ENCODE peak calls at places on chromosome 6, in nine cellular contexts. H is K562, V is HCT116, F is HepG2, X is GM23248, B is neural progenitor cell, E is mammary epithelial cell, R is fibroblast of lung, Y is IMR-90. I is an unnamed sample.
A peak's percentile ranks its signal among the peaks of the same experiment; 100 is the strongest.

GRCh38 chr6:80348263-80348662 is 241.8 kb downstream of the BCKDHB start:
- DNase-seq in H (no peak), E (peak; percentile 43), B (no peak), Y (peak; percentile 51), V (no peak), R (peak; percentile 85), F (no peak), X (no peak), I (peak; percentile 80)

GRCh38 chr6:112409311-112409710 is 62.2 kb downstream of the RFPL4B start:
- DNase-seq in E (no peak), Y (peak; percentile 12), H (no peak), F (no peak), B (no peak), X (peak; percentile 38), R (peak; percentile 17), V (no peak), I (no peak)

GRCh38 chr6:113855500-113856010 is 1.6 kb upstream of the MARCKS start:
- DNase-seq in R (peak; percentile 58), F (no peak), B (peak; percentile 67), E (peak; percentile 34), V (no peak), X (peak; percentile 62), H (no peak), Y (peak; percentile 55), I (peak; percentile 40)

GRCh38 chr6:133241088-133241900 is at the start of gene EYA4:
- DNase-seq in Y (peak; percentile 74), F (no peak), V (no peak), H (no peak), X (peak; percentile 44), B (peak; percentile 66), E (peak; percentile 19), R (peak; percentile 46), I (peak; percentile 25)

GRCh38 chr6:161443868-161444267 is 170.0 kb upstream of the AGPAT4 start:
- DNase-seq in H (peak; percentile 24), X (peak; percentile 76), V (no peak), R (peak; percentile 81), F (no peak), B (peak; percentile 62), Y (no peak), E (no peak), I (peak; percentile 74)

GRCh38 chr6:147065786-147066185 is 138.4 kb upstream of the STXBP5 start:
- DNase-seq in V (no peak), B (no peak), X (no peak), Y (no peak), H (no peak), E (no peak), F (peak; percentile 34), R (no peak), I (no peak)

GRCh38 chr6:100461273-100461919 is 3.3 kb downstream of the SIM1 start:
- DNase-seq in Y (no peak), E (no peak), R (peak; percentile 18), B (peak; percentile 75), H (no peak), X (peak; percentile 86), F (no peak), V (no peak), I (no peak)

GRCh38 chr6:108518714-108519576 is 41.8 kb upstream of the FOXO3 start:
- DNase-seq in R (peak; percentile 12), E (peak; percentile 32), X (peak; percentile 55), H (no peak), V (peak; percentile 54), Y (peak; percentile 33), F (peak; percentile 24), B (peak; percentile 52), I (no peak)

GRCh38 chr6:155061381-155061780 is 66.3 kb downstream of the TIAM2 start:
- DNase-seq in V (no peak), R (no peak), E (no peak), X (no peak), H (no peak), F (no peak), Y (no peak), B (no peak), I (no peak)

GRCh38 chr6:155069543-155069942 is 74.4 kb downstream of the TIAM2 start:
- DNase-seq in H (no peak), R (no peak), F (no peak), B (no peak), Y (no peak), V (no peak), X (no peak), E (no peak), I (no peak)

DNA sequence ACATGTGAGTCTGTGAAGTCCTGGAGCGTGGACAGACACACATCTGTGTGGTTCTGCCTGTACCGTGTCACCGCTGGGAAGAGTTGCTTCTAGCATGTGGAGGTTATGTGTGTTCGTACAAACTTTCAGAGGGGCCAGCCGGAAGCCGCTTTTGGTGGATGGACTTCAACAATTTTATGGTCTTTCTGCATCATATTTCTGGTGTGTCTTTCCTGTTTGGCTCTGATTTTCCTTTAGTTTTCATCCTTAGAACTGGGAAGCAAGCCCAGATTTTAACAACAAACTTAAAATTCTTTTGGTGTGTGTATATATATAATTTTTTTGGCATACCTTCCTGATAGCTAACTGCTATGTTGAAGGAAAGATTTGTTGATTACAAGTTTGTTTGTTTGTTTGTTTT is 71.3 kb downstream of the TIAM2 start:
- DNase-seq in R (peak; percentile 50), X (peak; percentile 52), B (no peak), F (no peak), E (no peak), Y (peak; percentile 56), V (no peak), H (no peak), I (peak; percentile 40)
- H2AFZ ChIP-seq in R (peak overlapping the region; percentile 68), X (no peak overlapping the region), B (no peak overlapping the region), F (no peak overlapping the region), E (no peak overlapping the region), Y (peak overlapping the region; percentile 82), V (no peak overlapping the region), H (no peak overlapping the region), I (no peak overlapping the region)

DNA sequence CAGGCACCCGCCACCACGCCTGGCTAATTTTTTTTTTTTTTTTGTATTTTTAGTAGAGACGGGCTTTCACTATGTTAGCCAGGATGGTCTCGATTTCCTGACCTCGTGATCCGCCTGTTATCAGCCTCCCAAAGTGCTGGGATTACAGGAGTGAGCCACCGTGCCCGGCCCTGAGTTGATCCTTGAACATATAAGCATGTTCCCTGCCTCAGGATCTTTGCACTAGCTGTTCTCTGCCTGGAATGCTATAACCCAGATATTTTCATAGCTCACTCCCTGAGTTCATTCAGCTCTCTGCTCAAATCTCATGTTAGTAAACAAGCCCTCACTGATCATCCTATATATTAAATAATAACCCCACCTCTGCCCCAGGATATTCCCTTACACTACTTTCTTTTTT is 9.0 kb upstream of the DLK2 start:
- DNase-seq in B (no peak), V (no peak), Y (no peak), X (no peak), E (no peak), H (no peak), F (no peak), R (no peak), I (no peak)
- H3K4me3 ChIP-seq in B (no peak overlapping the region), V (no peak overlapping the region), Y (no peak overlapping the region), X (no peak overlapping the region), E (no peak overlapping the region), H (no peak overlapping the region), F (no peak overlapping the region), R (no peak overlapping the region), I (no peak overlapping the region)

GRCh38 chr6:1621328-1621701 is 11.6 kb downstream of the FOXC1 start:
- DNase-seq in Y (no peak), F (no peak), R (no peak), E (no peak), B (peak; percentile 69), H (no peak), V (no peak), X (no peak), I (no peak)

GRCh38 chr6:1619106-1619665 is 9.5 kb downstream of the FOXC1 start:
- DNase-seq in Y (no peak), X (no peak), F (no peak), V (no peak), B (no peak), E (no peak), R (no peak), H (no peak), I (no peak)

GRCh38 chr6:1620504-1621327 is 11.0 kb downstream of the FOXC1 start:
- DNase-seq in R (no peak), H (no peak), V (no peak), Y (no peak), E (no peak), B (no peak), F (no peak), X (no peak), I (no peak)

GRCh38 chr6:1618305-1619105 is 8.8 kb downstream of the FOXC1 start:
- DNase-seq in B (peak; percentile 35), F (no peak), H (no peak), E (no peak), X (no peak), V (no peak), R (no peak), Y (no peak), I (no peak)

DNA sequence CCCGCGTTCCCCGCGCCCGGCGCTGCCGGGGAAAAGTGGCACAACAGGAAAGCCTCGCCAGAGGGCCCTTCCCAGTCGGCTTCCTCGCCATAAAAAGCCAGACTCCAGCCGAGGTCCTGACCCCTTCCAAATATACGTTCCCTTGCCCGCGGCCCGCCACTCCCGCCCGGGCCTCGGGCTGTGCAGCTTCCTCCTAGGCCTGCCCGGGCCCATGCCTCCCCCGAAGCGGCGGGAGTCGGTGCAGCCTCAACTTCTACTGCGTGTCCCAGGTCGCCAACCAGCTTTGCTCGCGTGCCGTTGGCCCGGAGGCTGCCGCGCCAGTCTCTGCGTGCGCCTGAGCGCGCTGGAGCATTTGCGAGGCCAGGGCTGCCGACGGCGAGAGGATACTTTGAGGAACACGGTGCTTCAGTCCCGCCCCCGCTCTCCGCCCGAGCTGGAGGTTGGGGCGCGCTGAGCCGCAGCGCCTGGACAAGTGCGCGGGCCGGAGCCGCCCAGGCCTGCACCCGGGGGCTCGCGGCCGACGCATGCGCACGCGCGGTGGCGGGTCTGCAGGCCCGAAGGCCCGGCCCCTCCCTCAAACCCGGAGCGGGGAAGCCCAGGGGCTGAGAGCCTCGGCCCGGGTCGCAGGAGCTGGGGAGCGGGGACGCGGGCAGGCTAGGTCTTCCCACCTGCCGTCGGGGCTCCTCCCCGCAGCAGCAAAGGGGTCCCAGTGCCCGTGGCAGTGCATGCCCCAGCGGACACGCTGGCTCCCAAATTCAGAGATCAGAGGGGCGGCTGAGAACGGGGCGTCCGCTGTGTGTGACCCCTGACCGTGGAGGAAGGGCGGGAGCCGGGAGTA is 10.2 kb downstream of the FOXC1 start:
- DNase-seq in R (no peak), V (no peak), B (peak; percentile 77), X (peak; percentile 59), F (no peak), Y (no peak), E (no peak), H (no peak), I (no peak)
- H3K9ac ChIP-seq in R (no peak overlapping the region), V (no peak overlapping the region), B (no peak overlapping the region), X (no peak overlapping the region), F (no peak overlapping the region), Y (no peak overlapping the region), E (no peak overlapping the region), H (no peak overlapping the region), I (no peak overlapping the region)

DNA sequence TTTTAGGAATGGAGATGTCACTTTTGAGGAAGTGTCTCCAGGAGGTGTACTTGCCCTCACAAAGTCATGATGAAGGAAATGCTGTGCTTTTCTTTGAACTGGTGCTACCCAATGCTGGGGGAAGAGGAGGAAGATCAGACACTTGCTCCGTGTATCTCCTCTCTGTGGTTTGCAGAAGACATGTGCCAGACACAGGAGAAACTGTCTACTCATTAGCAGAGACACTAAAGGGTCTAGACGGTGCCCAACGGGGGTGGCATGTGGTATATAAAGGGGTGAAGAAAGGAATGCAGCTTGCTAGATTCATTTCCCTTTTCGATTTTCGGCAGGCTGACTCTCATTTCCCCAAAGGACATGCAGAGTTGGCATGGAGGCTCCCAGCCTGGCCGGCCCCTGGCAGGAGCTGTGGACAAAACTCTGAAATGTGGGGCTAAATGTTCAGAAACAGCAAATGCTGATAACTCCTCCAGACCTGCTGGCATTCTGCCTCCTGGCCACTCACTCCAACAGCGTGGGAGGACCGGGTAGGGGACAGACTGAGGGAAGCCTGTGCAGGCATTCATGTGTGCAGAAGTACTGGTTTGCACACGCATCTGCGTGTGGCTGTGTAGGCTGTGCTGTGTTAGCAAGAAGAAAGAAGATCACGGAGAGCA is 59.6 kb upstream of the QKI start:
- DNase-seq in H (no peak), E (no peak), Y (peak; percentile 28), B (no peak), V (no peak), R (peak; percentile 72), F (no peak), X (peak; percentile 64), I (peak; percentile 53)
- H2AFZ ChIP-seq in H (no peak overlapping the region), E (peak overlapping the region; percentile 77), Y (peak overlapping the region; percentile 89), B (peak overlapping the region; percentile 50), V (no peak overlapping the region), R (peak overlapping the region; percentile 81), F (no peak overlapping the region), X (peak overlapping the region; percentile 74), I (peak overlapping the region; percentile 79)